ENCODE peak calls at places on chromosomes 1 and 21, in five cellular contexts. W, J, X, I and V are unnamed samples.

GRCh38 chr1:204294371-204294770 is 65.4 kb downstream of the PLEKHA6 start:
- DNase-seq in W (peak), J (no peak), X (no peak), I (no peak), V (no peak)

GRCh38 chr1:110903853-110904500 is 31.0 kb downstream of the CD53 start:
- DNase-seq in W (no peak), J (no peak), X (no peak), I (no peak), V (peak)

GRCh38 chr1:210123924-210124589 is 108.5 kb upstream of the SERTAD4 start:
- DNase-seq in W (peak), J (no peak), X (no peak), I (no peak), V (no peak)

GRCh38 chr1:107138166-107138565 is 2.7 kb upstream of the NTNG1 start:
- DNase-seq in W (no peak), J (no peak), X (no peak), I (no peak), V (no peak)

GRCh38 chr1:198047913-198048312 is 108.9 kb upstream of the NEK7 start:
- DNase-seq in W (no peak), J (no peak), X (no peak), I (no peak), V (peak)

GRCh38 chr1:3971981-3972380 is 71.9 kb upstream of the C1orf174 start:
- DNase-seq in W (no peak), J (no peak), X (no peak), I (no peak), V (no peak)

GRCh38 chr1:36257375-36257767 is 33.1 kb downstream of the THRAP3 start:
- DNase-seq in W (no peak), J (peak), X (peak), I (peak), V (peak)

GRCh38 chr1:167093863-167094516 is at the start of gene STYXL2:
- DNase-seq in W (no peak), J (no peak), X (no peak), I (peak), V (no peak)

GRCh38 chr1:172778461-172779455 is 119.9 kb downstream of the FASLG start:
- DNase-seq in W (no peak), J (peak), X (no peak), I (no peak), V (no peak)

GRCh38 chr1:173867141-173867752 is 542 bp downstream of the GAS5 start:
- DNase-seq in W (no peak), J (no peak), X (no peak), I (no peak), V (peak)

GRCh38 chr1:47915677-47916353 is 81.4 kb downstream of the TRABD2B start:
- DNase-seq in W (no peak), J (no peak), X (no peak), I (peak), V (no peak)

GRCh38 chr21:31293986-31294385 is 50.1 kb downstream of the TIAM1 start:
- DNase-seq in W (no peak), J (no peak), X (no peak), I (no peak), V (peak)

GRCh38 chr1:218209351-218209861 is 75.7 kb upstream of the RRP15 start:
- DNase-seq in W (peak), J (no peak), X (no peak), I (no peak), V (no peak)

GRCh38 chr1:73674945-73675561 is 522.9 kb downstream of the LRRIQ3 start:
- DNase-seq in W (no peak), J (peak), X (no peak), I (no peak), V (no peak)

GRCh38 chr1:177181280-177181630 is 10.5 kb downstream of the BRINP2 start:
- DNase-seq in W (no peak), J (peak), X (no peak), I (peak), V (no peak)

GRCh38 chr1:14964698-14965055 is 188.9 kb upstream of the TMEM51 start:
- DNase-seq in W (no peak), J (no peak), X (no peak), I (no peak), V (no peak)

GRCh38 chr1:1615256-1616044 is at the start of gene MIB2:
- DNase-seq in W (peak), J (peak), X (peak), I (peak), V (peak)

GRCh38 chr1:65845758-65846060 is 53.0 kb downstream of the PDE4B start:
- DNase-seq in W (no peak), J (no peak), X (no peak), I (no peak), V (no peak)

GRCh38 chr1:168360151-168360550 is 79.5 kb downstream of the TBX19 start:
- DNase-seq in W (no peak), J (no peak), X (peak), I (no peak), V (peak)

GRCh38 chr1:215631489-215631888 is 64.4 kb downstream of the KCTD3 start:
- DNase-seq in W (no peak), J (no peak), X (no peak), I (no peak), V (no peak)

GRCh38 chr1:212161231-212161781 is 123.9 kb upstream of the PPP2R5A start:
- DNase-seq in W (no peak), J (no peak), X (no peak), I (no peak), V (no peak)

GRCh38 chr1:58457023-58457635 is 89.4 kb downstream of the OMA1 start:
- DNase-seq in W (no peak), J (no peak), X (no peak), I (no peak), V (no peak)

GRCh38 chr1:33473900-33474299 is 1.5 kb downstream of the ZSCAN20 start:
- DNase-seq in W (no peak), J (no peak), X (no peak), I (no peak), V (no peak)

GRCh38 chr1:228752604-228753132 is 17.4 kb downstream of the RHOU start:
- DNase-seq in W (no peak), J (no peak), X (no peak), I (no peak), V (no peak)

GRCh38 chr1:204232530-204232929 is 18.7 kb upstream of the GOLT1A start:
- DNase-seq in W (no peak), J (no peak), X (no peak), I (no peak), V (no peak)

GRCh38 chr1:116824631-116825399 is 70.6 kb downstream of the CD2 start:
- DNase-seq in W (no peak), J (no peak), X (no peak), I (peak), V (no peak)

GRCh38 chr1:232059726-232060360 is 433.3 kb downstream of the DISC1 start:
- DNase-seq in W (no peak), J (no peak), X (peak), I (no peak), V (no peak)

GRCh38 chr21:28675265-28676041 is 317.2 kb downstream of the LTN1 start:
- DNase-seq in W (no peak), J (no peak), X (no peak), I (no peak), V (no peak)

DNA sequence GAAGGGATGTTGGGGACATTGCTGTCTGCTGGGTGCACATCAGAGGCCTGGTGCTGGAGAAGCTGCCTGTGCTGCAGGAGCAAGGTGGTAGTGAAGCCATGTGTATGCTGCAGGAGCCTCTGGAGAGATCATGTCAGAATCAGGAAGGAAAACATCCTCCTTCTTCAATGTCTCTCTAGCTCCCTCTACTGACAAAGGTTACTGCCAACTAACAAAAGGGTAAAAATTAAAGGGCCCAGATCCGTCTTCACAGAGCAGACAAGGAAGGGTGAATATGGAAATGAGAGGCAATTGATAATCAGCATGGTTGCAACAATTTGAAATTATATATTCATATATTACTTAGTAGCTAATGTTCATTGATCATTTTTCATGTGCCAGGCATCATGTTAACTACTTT is 32.2 kb downstream of the FAM177B start:
- DNase-seq in W (no peak), J (no peak), X (no peak), I (no peak), V (no peak)
- TF ChIP-seq CTCF in W (no peak), J (no peak), X (no peak), I (peak), V (no peak)

GRCh38 chr1:162343472-162343871 is 33.2 kb downstream of the SPATA46 start:
- DNase-seq in W (no peak), J (no peak), X (no peak), I (no peak), V (no peak)
- TF ChIP-seq CTCF in W (no peak), J (no peak), X (no peak), I (no peak), V (no peak)

DNA sequence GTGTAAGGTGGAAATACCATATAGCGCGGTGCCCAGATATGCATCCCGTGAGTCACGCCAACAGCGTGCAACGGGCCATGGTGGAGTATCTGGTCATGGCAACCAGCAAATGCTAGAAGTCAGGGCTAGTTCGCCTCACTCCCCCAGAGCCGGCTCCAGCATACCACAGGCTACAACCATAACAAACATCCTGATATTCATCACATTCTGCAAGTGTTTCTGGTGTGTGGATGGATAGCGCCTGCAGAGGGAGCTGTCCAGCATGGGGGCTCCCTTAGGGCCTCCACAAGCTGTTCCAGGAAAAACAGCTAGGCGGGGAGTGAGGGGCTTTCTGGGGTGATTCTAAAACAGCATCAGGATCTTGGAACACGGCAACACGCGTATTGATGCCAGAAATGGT is 6.8 kb downstream of the C1orf198 start:
- DNase-seq in W (no peak), J (no peak), X (no peak), I (peak), V (no peak)
- TF ChIP-seq CTCF in W (no peak), J (no peak), X (no peak), I (peak), V (no peak)

DNA sequence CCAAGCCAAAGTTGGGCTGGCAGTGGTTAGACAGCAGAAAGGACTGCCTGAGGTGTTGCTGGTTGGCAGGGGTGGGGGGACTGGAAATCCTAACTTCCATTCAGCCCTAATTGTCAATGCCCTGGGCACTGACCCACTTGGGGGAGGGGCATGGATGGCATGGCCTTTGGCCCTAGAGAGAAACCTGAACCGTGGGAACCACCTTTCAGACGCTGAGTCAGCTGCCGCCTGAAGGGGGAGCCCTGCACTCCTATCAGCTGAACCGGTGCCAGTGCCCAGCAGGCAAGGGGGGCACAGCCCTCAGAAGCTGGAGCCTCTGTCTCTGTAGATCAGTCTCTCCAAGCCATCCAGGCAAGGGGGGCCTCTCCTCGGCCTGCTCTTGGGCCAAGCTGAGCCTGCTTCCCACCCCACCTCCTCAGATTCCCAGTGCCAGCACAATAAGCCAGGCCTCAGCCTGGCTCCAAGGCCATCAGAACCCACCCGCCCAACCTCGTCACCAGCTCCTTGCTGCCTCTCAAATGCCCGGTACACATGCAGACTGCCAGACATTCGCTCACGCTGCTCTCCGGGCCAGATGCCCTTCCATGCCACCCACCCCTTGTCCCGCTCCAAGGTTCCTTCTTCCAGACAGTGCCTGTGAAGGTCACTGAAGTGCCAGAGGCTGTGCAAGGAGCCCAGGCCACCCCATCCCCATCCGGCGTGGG is 11.6 kb downstream of the TINAGL1 start:
- DNase-seq in W (peak), J (peak), X (peak), I (peak), V (peak)
- TF ChIP-seq CTCF in W (peak), J (peak), X (no peak), I (peak), V (peak)

GRCh38 chr1:205920861-205921558 is 22.2 kb downstream of the SLC26A9 start:
- DNase-seq in W (no peak), J (no peak), X (no peak), I (peak), V (no peak)

GRCh38 chr1:205920159-205920558 is 23.1 kb downstream of the SLC26A9 start:
- DNase-seq in W (no peak), J (no peak), X (no peak), I (no peak), V (no peak)

GRCh38 chr1:205921559-205921887 is 21.7 kb downstream of the SLC26A9 start:
- DNase-seq in W (no peak), J (no peak), X (no peak), I (peak), V (no peak)

GRCh38 chr1:205917466-205918248 is 25.6 kb downstream of the SLC26A9 start:
- DNase-seq in W (no peak), J (no peak), X (no peak), I (peak), V (no peak)

DNA sequence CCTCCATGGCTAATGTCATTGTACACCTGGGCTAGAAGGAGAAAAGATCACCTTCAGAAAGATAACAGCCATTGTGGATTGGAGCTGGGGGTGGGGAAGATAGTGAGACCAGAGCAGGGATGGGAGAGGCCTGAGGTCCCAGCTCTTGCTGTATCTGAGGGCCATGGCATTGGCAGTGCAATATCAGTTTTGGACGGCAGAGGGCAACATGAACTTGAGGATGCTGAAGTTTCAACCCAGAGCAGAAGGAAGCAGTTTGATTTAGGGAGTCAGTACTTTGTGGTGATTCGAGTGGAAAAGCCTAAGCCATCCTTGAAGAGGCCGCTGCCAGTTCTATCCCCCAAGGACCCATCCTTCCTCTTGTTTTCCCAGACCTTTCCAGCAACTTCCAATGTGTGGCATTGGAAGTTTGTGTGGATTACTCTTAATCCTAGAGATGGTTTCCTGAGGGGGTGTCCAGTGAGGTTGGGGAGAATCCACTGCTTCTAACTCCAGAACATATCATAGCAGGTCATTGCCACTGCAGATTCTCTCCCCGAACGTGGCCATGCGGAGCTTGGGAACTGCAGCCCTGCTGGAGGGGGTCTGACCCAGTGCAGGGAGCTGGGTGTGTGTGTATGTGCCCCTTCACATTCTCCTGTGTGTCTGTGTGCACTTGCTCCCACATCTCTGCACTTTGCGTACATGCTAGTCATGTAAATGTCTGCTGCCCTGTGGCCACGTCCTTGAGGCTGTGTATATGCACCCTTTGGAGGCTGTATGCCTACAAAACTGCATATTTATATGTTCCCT is 24.1 kb downstream of the SLC26A9 start:
- DNase-seq in W (peak), J (peak), X (peak), I (peak), V (peak)
- TF ChIP-seq CTCF in W (peak), J (peak), X (peak), I (peak), V (peak)

GRCh38 chr1:244352156-244352830 is 99.4 kb downstream of the ADSS2 start:
- DNase-seq in W (no peak), J (no peak), X (no peak), I (peak), V (no peak)
- TF ChIP-seq CTCF in W (no peak), J (no peak), X (no peak), I (no peak), V (no peak)

DNA sequence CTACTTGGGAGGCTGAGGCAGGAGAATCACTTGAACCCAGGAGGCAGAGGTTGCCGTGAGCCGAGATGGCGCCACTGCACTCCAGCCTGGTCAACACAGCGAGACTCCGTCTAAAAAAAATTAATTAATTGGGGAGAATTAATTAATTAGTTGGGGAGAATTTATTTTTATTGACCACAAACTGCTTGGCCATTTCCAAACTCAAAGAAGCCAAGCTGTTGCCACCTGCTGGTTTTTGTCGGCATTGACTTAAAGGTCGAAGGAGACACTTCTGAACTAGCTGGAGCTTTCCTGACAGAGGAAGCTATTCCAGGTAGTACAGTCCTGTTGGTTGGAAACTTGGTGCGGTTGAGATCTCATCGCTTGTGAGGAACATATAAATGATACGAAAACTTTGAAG is 13.1 kb downstream of the MAP1LC3C start:
- DNase-seq in W (peak), J (peak), X (peak), I (peak), V (peak)
- TF ChIP-seq CTCF in W (peak), J (peak), X (no peak), I (peak), V (no peak)